ENCODE peak calls at places on chromosomes 6 and 20, in nine cellular contexts. J, T, B, H, A, G, O, R and S are unnamed samples.

GRCh38 chr20:31816221-31816620 is 2.9 kb upstream of the MYLK2 start:
- DNase-seq in J (no peak), T (no peak), B (no peak), H (no peak), A (no peak), G (no peak), O (no peak), R (no peak), S (no peak)

GRCh38 chr20:13571662-13572061 is 67.1 kb downstream of the TASP1 start:
- DNase-seq in J (no peak), T (no peak), B (no peak), H (no peak), A (no peak), G (no peak), O (no peak), R (no peak), S (no peak)

GRCh38 chr6:15200087-15200486 is 45.8 kb upstream of the JARID2 start:
- DNase-seq in J (no peak), T (no peak), B (no peak), H (no peak), A (no peak), G (peak), O (no peak), R (no peak), S (no peak)

GRCh38 chr6:163759542-163759941 is 345.0 kb downstream of the QKI start:
- DNase-seq in J (no peak), T (no peak), B (no peak), H (no peak), A (no peak), G (no peak), O (no peak), R (no peak), S (no peak)

GRCh38 chr6:30914854-30915590 is 984 bp downstream of the VARS2 start:
- DNase-seq in J (no peak), T (no peak), B (no peak), H (no peak), A (no peak), G (no peak), O (no peak), R (no peak), S (peak)

GRCh38 chr6:17219098-17219497 is 62.1 kb upstream of the RBM24 start:
- DNase-seq in J (no peak), T (no peak), B (no peak), H (no peak), A (no peak), G (no peak), O (no peak), R (no peak), S (no peak)

GRCh38 chr6:121856296-121856695 is 420.9 kb downstream of the GJA1 start:
- DNase-seq in J (no peak), T (no peak), B (no peak), H (no peak), A (no peak), G (no peak), O (no peak), R (no peak), S (no peak)

GRCh38 chr6:124968401-124968800 is 6.2 kb downstream of the RNF217 start:
- DNase-seq in J (no peak), T (no peak), B (no peak), H (no peak), A (no peak), G (no peak), O (no peak), R (no peak), S (no peak)

GRCh38 chr6:155436981-155437749 is 18.5 kb downstream of the NOX3 start:
- DNase-seq in J (no peak), T (peak), B (no peak), H (no peak), A (no peak), G (no peak), O (peak), R (no peak), S (no peak)